ENCODE peak calls at places on chromosomes 3 and 15, in six cellular contexts. T is neuronal stem cell, S is trophoblast cell, D is IMR-90, Y is H9, U is H1. V is an unnamed sample. For H3K4me1, the result is how much of the 10 kb centered on the place peaks cover.

GRCh38 chr3:131541288-131541687 is 38.5 kb upstream of the MRPL3 start:
- DNase-seq in S (no peak), Y (no peak), U (no peak), T (no peak), D (no peak), V (no peak)

GRCh38 chr15:50134524-50135024 is 15.5 kb upstream of the ATP8B4 start:
- DNase-seq in S (peak), T (no peak), D (peak), Y (no peak), U (no peak), V (peak)

GRCh38 chr3:49813497-49814174 is at the start of gene UBA7:
- DNase-seq in S (peak), U (no peak), D (peak), Y (no peak), T (no peak), V (peak)

GRCh38 chr15:62821384-62822131 is 221.0 kb upstream of the TPM1 start:
- DNase-seq in S (no peak), U (no peak), T (no peak), Y (no peak), D (no peak), V (no peak)

GRCh38 chr3:190004656-190005055 is 116.0 kb downstream of the P3H2 start:
- DNase-seq in Y (no peak), S (no peak), D (no peak), T (no peak), U (no peak), V (no peak)

GRCh38 chr15:83275412-83275811 is 9.1 kb downstream of the BNC1 start:
- DNase-seq in Y (no peak), D (no peak), T (no peak), U (no peak), S (peak), V (no peak)

GRCh38 chr3:124845406-124845805 is 41.8 kb downstream of the ITGB5 start:
- DNase-seq in T (no peak), U (no peak), Y (no peak), D (peak), S (no peak), V (peak)

GRCh38 chr3:183254816-183255730 is 2.0 kb downstream of the B3GNT5 start:
- DNase-seq in D (peak), S (peak), T (no peak), U (no peak), Y (no peak), V (peak)

GRCh38 chr3:51378075-51378474 is 7.0 kb upstream of the MANF start:
- DNase-seq in S (no peak), U (no peak), T (no peak), D (no peak), Y (no peak), V (no peak)

GRCh38 chr3:52086939-52087675 is 30.7 kb upstream of the DUSP7 start:
- DNase-seq in D (peak), U (no peak), Y (no peak), T (no peak), S (no peak), V (no peak)

GRCh38 chr15:62067448-62068044 is 769 bp downstream of the C2CD4A start:
- DNase-seq in U (peak), D (no peak), Y (peak), S (peak), T (peak), V (peak)

GRCh38 chr3:60226907-60227306 is 1024.3 kb downstream of the FHIT start:
- DNase-seq in T (no peak), Y (no peak), U (no peak), D (no peak), S (no peak), V (no peak)

GRCh38 chr3:180802837-180803236 is 109.6 kb upstream of the FXR1 start:
- DNase-seq in D (peak), Y (no peak), S (peak), T (peak), U (no peak), V (peak)

GRCh38 chr3:64686446-64686908 is 1.3 kb downstream of the ADAMTS9 start:
- DNase-seq in Y (no peak), S (peak), U (no peak), D (peak), T (peak), V (peak)

GRCh38 chr15:70775160-70775559 is 11.8 kb upstream of the UACA start:
- DNase-seq in S (peak), Y (no peak), T (no peak), D (peak), U (no peak), V (peak)

GRCh38 chr3:148631124-148631903 is 66.4 kb upstream of the AGTR1 start:
- DNase-seq in T (peak), D (no peak), S (no peak), U (no peak), Y (peak), V (no peak)

GRCh38 chr15:57041416-57041815 is 123.0 kb downstream of the TCF12 start:
- DNase-seq in T (no peak), U (no peak), D (no peak), S (no peak), Y (no peak), V (no peak)

GRCh38 chr3:140092883-140093536 is 158.0 kb downstream of the CLSTN2 start:
- DNase-seq in T (no peak), S (no peak), D (no peak), Y (peak), U (peak), V (no peak)

GRCh38 chr3:137972401-137972800 is 37.6 kb upstream of the CLDN18 start:
- DNase-seq in D (no peak), S (no peak), U (no peak), T (no peak), Y (no peak), V (no peak)

GRCh38 chr3:71056327-71056726 is 527.2 kb downstream of the FOXP1 start:
- DNase-seq in Y (no peak), U (no peak), D (peak), T (no peak), S (no peak), V (no peak)

GRCh38 chr3:176554791-176555330 is 642.4 kb downstream of the TBL1XR1 start:
- DNase-seq in T (no peak), Y (no peak), S (peak), D (no peak), U (no peak), V (no peak)

GRCh38 chr3:178041931-178042330 is 494.3 kb upstream of the KCNMB2 start:
- DNase-seq in Y (no peak), T (no peak), S (no peak), D (no peak), U (no peak), V (no peak)

GRCh38 chr3:158105710-158106438 is at the start of gene SHOX2:
- DNase-seq in T (no peak), S (peak), U (no peak), D (peak), Y (peak), V (peak)

GRCh38 chr3:120181632-120182031 is 87.4 kb upstream of the GSK3B start:
- DNase-seq in S (no peak), T (no peak), U (peak), Y (no peak), D (no peak), V (no peak)

GRCh38 chr15:68608844-68609232 is 30.0 kb downstream of the CORO2B start:
- DNase-seq in U (no peak), T (no peak), Y (no peak), S (no peak), D (no peak), V (no peak)

GRCh38 chr15:49692514-49693090 is 71.8 kb downstream of the DTWD1 start:
- DNase-seq in U (no peak), T (no peak), S (no peak), Y (no peak), D (no peak), V (no peak)

GRCh38 chr3:99969133-99969532 is 145.2 kb downstream of the FILIP1L start:
- DNase-seq in D (no peak), T (no peak), S (peak), Y (no peak), U (no peak), V (no peak)

GRCh38 chr15:100891316-100892012 is 11.8 kb downstream of the ALDH1A3 start:
- DNase-seq in T (peak), Y (no peak), D (no peak), S (no peak), U (no peak), V (peak)

GRCh38 chr3:99720985-99721632 is 82.7 kb downstream of the COL8A1 start:
- DNase-seq in U (no peak), D (peak), T (no peak), S (no peak), Y (no peak), V (no peak)

GRCh38 chr3:71173421-71173975 is 410.0 kb downstream of the FOXP1 start:
- DNase-seq in Y (no peak), U (no peak), T (no peak), D (peak), S (peak), V (peak)

GRCh38 chr15:25770031-25770430 is 93.1 kb downstream of the ATP10A start:
- DNase-seq in U (no peak), S (no peak), T (no peak), Y (no peak), D (no peak), V (no peak)

GRCh38 chr3:169812124-169812843 is 386 bp upstream of the LRRIQ4 start:
- DNase-seq in S (peak), T (peak), Y (peak), D (peak), U (peak), V (peak)

GRCh38 chr3:194906229-194906629 is 220.5 kb downstream of the FAM43A start:
- DNase-seq in T (no peak), U (no peak), D (peak), Y (no peak), S (no peak), V (peak)

DNA sequence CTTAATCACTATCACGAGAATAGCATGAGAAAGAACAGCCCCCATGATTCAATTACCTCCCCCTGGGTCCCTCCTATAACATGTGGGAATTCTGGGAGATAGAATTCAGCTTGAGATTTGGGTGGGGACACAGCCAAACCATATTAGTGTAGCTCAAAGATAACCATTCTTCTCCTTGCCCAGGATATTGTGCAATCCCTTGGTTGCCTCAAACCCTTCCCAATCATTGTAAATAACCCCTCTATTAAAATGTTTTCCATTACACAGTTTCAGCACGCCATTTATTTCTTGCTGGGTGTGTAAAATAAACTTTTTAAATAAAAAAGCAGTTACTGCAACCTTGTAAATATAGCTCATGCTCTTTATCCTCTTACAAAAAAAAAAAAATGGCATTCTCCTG is 47.7 kb downstream of the ZNF385D start:
- DNase-seq in S (no peak), T (no peak), U (no peak), D (no peak), Y (no peak), V (no peak)
- H3K4me1 ChIP-seq in S (under half), T (under half), U (under half), D (under half), Y (under half), V (under half)

GRCh38 chr3:134145183-134145582 is 105.5 kb downstream of the RYK start:
- DNase-seq in Y (no peak), T (no peak), U (no peak), S (no peak), D (no peak), V (no peak)
- H3K14ac ChIP-seq in Y (no peak), T (no peak), U (no peak), S (no peak), D (no peak), V (no peak)

GRCh38 chr3:129176051-129176450 is 7.6 kb downstream of the CNBP start:
- DNase-seq in D (no peak), S (no peak), T (no peak), U (no peak), Y (no peak), V (no peak)

GRCh38 chr3:129173206-129173605 is 10.5 kb downstream of the CNBP start:
- DNase-seq in T (no peak), Y (no peak), S (no peak), D (no peak), U (no peak), V (no peak)

GRCh38 chr3:129173725-129174124 is 10.0 kb downstream of the CNBP start:
- DNase-seq in Y (no peak), T (no peak), D (no peak), U (no peak), S (no peak), V (no peak)
- H3K4me1 ChIP-seq in Y (under half), T (under half), D (under half), U (under half), S (under half), V (under half)

DNA sequence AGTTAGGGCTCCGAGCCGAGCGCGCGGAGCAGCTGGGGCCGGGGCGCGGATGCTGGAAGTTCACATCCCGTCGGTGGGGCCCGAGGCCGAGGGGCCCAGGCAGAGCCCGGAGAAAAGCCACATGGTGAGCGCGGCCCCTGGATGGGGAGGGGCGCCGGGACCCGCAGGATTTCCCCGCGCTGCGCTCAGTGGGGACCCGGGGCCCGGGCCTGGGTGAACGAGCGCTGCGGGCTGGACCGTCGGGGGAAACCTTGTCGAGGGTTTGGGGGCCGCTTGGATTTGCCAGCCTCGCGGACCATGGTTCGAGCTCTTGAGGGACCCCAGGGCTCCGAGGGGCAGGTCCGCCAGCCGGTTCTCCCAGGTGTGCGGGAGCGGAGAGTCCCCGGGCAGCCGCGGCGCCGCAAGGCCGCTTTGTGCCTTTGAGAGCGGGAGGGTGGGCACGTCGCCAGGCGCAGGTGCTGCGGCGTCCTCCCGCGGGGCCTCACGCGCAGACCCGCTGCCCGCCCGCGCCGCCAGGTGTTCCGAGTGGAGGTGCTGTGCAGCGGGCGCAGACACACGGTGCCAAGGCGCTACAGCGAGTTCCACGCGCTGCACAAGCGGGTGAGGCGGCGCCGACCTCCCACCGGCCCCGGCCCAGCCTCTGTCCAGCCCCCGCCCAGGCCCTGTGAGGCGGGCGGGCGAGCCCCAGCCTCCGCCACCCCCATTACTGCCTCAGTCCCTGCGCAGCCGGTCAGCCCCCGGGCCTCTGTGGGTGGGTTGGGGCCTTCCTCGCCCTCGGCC is at the start of gene SNX22:
- DNase-seq in T (peak), U (peak), D (no peak), Y (no peak), S (peak), V (peak)
- H3K14ac ChIP-seq in T (peak), U (no peak), D (no peak), Y (no peak), S (no peak), V (no peak)

DNA sequence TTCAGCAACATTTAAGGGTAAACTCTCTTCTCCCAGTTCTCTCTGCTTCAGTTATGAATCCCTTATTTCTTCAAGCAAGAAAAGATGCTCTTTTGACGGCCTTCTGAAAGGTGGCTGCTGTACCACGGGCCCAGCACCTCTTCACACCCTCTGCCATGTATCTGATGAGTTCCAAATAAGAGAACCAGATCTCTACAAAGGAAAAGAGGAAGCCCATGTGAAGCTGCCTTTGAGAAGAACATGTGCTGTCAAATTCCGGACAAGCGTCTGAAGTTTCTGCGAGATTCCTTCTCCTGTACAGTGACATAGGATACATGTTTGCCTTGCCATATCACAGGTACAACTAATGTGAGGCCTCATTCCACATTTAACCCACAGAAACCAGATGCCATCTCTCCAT is 59.2 kb downstream of the SH3BP5 start:
- DNase-seq in T (no peak), S (no peak), U (no peak), D (no peak), Y (no peak), V (no peak)
- H3K4me1 ChIP-seq in T (under half), S (under half), U (under half), D (under half), Y (under half), V (under half)

GRCh38 chr15:92527197-92527596 is 128.4 kb downstream of the FAM174B start:
- DNase-seq in T (no peak), U (no peak), Y (no peak), D (no peak), S (no peak), V (no peak)

GRCh38 chr15:92521624-92522008 is 127.9 kb downstream of the ST8SIA2 start:
- DNase-seq in D (peak), Y (peak), U (peak), S (peak), T (peak), V (peak)

GRCh38 chr15:92525758-92526245 is 129.8 kb downstream of the FAM174B start:
- DNase-seq in U (no peak), S (no peak), D (no peak), Y (no peak), T (no peak), V (no peak)

GRCh38 chr15:92523176-92523575 is 129.5 kb downstream of the ST8SIA2 start:
- DNase-seq in U (no peak), Y (no peak), T (no peak), S (no peak), D (no peak), V (no peak)

GRCh38 chr15:92524161-92524560 is 130.5 kb downstream of the ST8SIA2 start:
- DNase-seq in Y (no peak), D (no peak), T (no peak), U (no peak), S (no peak), V (no peak)
- H3K14ac ChIP-seq in Y (no peak), D (no peak), T (no peak), U (no peak), S (no peak), V (no peak)

V was measured in mesenchymal stem cell.